ENCODE peak calls at places on chromosome 21, in seven cellular contexts. G is spleen, K is mammary epithelial cell, E is neural progenitor cell, L is lower lobe of right lung, J is Peyer's patch, V is dorsolateral prefrontal cortex. S is an unnamed sample.

GRCh38 chr21:25735895-25736597 is 1.3 kb downstream of the GABPA start:
- DNase-seq in K (peak), E (peak), V (no peak), L (no peak), J (no peak), G (no peak), S (no peak)

GRCh38 chr21:25881524-25882376 is 147.0 kb downstream of the GABPA start:
- DNase-seq in J (peak), G (peak), K (peak), E (peak), V (peak), L (peak), S (peak)

GRCh38 chr21:36097427-36098230 is 27.8 kb downstream of the CBR1 start:
- DNase-seq in L (no peak), V (no peak), K (no peak), J (no peak), E (no peak), G (no peak), S (no peak)

GRCh38 chr21:16124397-16125130 is 394.8 kb downstream of the USP25 start:
- DNase-seq in J (no peak), K (peak), E (no peak), G (no peak), L (no peak), V (no peak), S (peak)

GRCh38 chr21:25281134-25281533 is 326.1 kb downstream of the MRPL39 start:
- DNase-seq in K (no peak), E (no peak), L (no peak), G (no peak), J (no peak), V (no peak), S (no peak)

GRCh38 chr21:16239659-16240265 is 510.0 kb downstream of the USP25 start:
- DNase-seq in J (no peak), L (no peak), V (no peak), K (no peak), G (no peak), E (no peak), S (no peak)

GRCh38 chr21:20720623-20721022 is 277.6 kb upstream of the NCAM2 start:
- DNase-seq in V (no peak), L (no peak), G (no peak), K (no peak), J (no peak), E (no peak), S (peak)

GRCh38 chr21:21612446-21612845 is 614.2 kb downstream of the NCAM2 start:
- DNase-seq in E (peak), K (no peak), J (no peak), L (no peak), V (no peak), G (no peak), S (peak)

GRCh38 chr21:28392436-28392835 is 600.2 kb downstream of the LTN1 start:
- DNase-seq in K (no peak), E (no peak), V (no peak), L (no peak), J (no peak), G (no peak), S (no peak)

GRCh38 chr21:34553199-34553952 is 41.4 kb upstream of the KCNE1 start:
- DNase-seq in J (no peak), E (peak), G (no peak), L (no peak), V (no peak), K (peak), S (peak)

GRCh38 chr21:25670726-25671125 is 31.7 kb downstream of the JAM2 start:
- DNase-seq in J (no peak), G (no peak), L (no peak), K (peak), E (no peak), V (no peak), S (peak)

GRCh38 chr21:35084869-35085268 is 35.8 kb upstream of the RUNX1 start:
- DNase-seq in E (no peak), L (no peak), G (no peak), V (no peak), J (no peak), K (peak), S (peak)

GRCh38 chr21:16363563-16363962 is 633.8 kb downstream of the USP25 start:
- DNase-seq in E (no peak), K (no peak), J (no peak), G (no peak), L (no peak), V (no peak), S (no peak)

GRCh38 chr21:21101911-21102310 is 103.7 kb downstream of the NCAM2 start:
- DNase-seq in K (no peak), E (peak), G (no peak), V (no peak), J (no peak), L (no peak), S (no peak)

GRCh38 chr21:25506887-25507286 is 100.4 kb downstream of the MRPL39 start:
- DNase-seq in J (no peak), L (no peak), K (no peak), G (no peak), V (no peak), E (no peak), S (peak)

GRCh38 chr21:43025636-43026180 is 49.9 kb downstream of the CBS start:
- DNase-seq in G (peak), L (no peak), K (no peak), V (no peak), J (no peak), E (peak), S (no peak)

GRCh38 chr21:22885079-22885478 is 1886.9 kb downstream of the NCAM2 start:
- DNase-seq in G (no peak), K (no peak), J (no peak), E (peak), V (no peak), L (no peak), S (no peak)

GRCh38 chr21:34335316-34335715 is 28.5 kb upstream of the KCNE2 start:
- DNase-seq in G (no peak), K (no peak), L (no peak), J (no peak), V (no peak), E (peak), S (peak)

GRCh38 chr21:15614757-15615156 is 115.0 kb upstream of the USP25 start:
- DNase-seq in L (no peak), K (no peak), G (no peak), E (no peak), J (no peak), V (no peak), S (no peak)

GRCh38 chr21:43204638-43205037 is 35.8 kb downstream of the CRYAA start:
- DNase-seq in E (no peak), K (no peak), V (no peak), L (no peak), J (peak), G (peak), S (no peak)

GRCh38 chr21:34736116-34736870 is 67.5 kb downstream of the CLIC6 start:
- DNase-seq in E (no peak), V (no peak), J (no peak), L (no peak), G (no peak), K (no peak), S (no peak)

GRCh38 chr21:34726627-34727337 is 58.0 kb downstream of the CLIC6 start:
- DNase-seq in J (no peak), G (no peak), L (no peak), E (no peak), V (no peak), K (peak), S (no peak)

GRCh38 chr21:17368748-17369363 is 144.0 kb upstream of the CXADR start:
- DNase-seq in L (no peak), J (no peak), E (no peak), V (no peak), G (no peak), K (no peak), S (no peak)

GRCh38 chr21:20997308-20997632 is 939 bp upstream of the NCAM2 start:
- DNase-seq in G (no peak), E (peak), J (no peak), K (no peak), L (no peak), V (peak), S (no peak)

GRCh38 chr21:21688877-21689276 is 690.7 kb downstream of the NCAM2 start:
- DNase-seq in G (no peak), E (peak), V (no peak), L (no peak), K (no peak), J (no peak), S (no peak)

GRCh38 chr21:43624343-43624742 is 34.9 kb downstream of the HSF2BP start:
- DNase-seq in E (no peak), V (no peak), G (no peak), L (no peak), K (no peak), J (no peak), S (no peak)

GRCh38 chr21:15560383-15561056 is 169.3 kb upstream of the USP25 start:
- DNase-seq in L (no peak), J (no peak), K (peak), G (no peak), E (no peak), V (no peak), S (no peak)

GRCh38 chr21:30072496-30072895 is 94.1 kb downstream of the CLDN17 start:
- DNase-seq in G (no peak), V (no peak), K (peak), J (no peak), L (no peak), E (peak), S (peak)

GRCh38 chr21:29189358-29189757 is 58.9 kb downstream of the MAP3K7CL start:
- DNase-seq in G (no peak), K (no peak), J (no peak), L (no peak), V (no peak), E (no peak), S (no peak)

GRCh38 chr21:32994305-32994704 is 31.4 kb upstream of the OLIG2 start:
- DNase-seq in G (no peak), L (no peak), J (no peak), E (no peak), V (no peak), K (no peak), S (no peak)
- TF ChIP-seq CTCF in G (peak), L (peak), J (no peak), E (peak), V (peak), K (peak), S (peak)

GRCh38 chr21:14548751-14549150 is 2.6 kb upstream of the SAMSN1 start:
- DNase-seq in V (no peak), L (no peak), G (no peak), J (no peak), E (no peak), K (peak), S (no peak)

GRCh38 chr21:14543983-14544382 is 2.1 kb downstream of the SAMSN1 start:
- DNase-seq in K (no peak), J (no peak), G (no peak), E (no peak), V (no peak), L (no peak), S (no peak)

GRCh38 chr21:14547834-14548513 is 1.9 kb upstream of the SAMSN1 start:
- DNase-seq in J (no peak), V (no peak), G (no peak), E (no peak), K (no peak), L (no peak), S (no peak)

GRCh38 chr21:14542638-14543037 is 3.5 kb downstream of the SAMSN1 start:
- DNase-seq in L (no peak), K (no peak), G (no peak), E (no peak), V (no peak), J (no peak), S (no peak)

DNA sequence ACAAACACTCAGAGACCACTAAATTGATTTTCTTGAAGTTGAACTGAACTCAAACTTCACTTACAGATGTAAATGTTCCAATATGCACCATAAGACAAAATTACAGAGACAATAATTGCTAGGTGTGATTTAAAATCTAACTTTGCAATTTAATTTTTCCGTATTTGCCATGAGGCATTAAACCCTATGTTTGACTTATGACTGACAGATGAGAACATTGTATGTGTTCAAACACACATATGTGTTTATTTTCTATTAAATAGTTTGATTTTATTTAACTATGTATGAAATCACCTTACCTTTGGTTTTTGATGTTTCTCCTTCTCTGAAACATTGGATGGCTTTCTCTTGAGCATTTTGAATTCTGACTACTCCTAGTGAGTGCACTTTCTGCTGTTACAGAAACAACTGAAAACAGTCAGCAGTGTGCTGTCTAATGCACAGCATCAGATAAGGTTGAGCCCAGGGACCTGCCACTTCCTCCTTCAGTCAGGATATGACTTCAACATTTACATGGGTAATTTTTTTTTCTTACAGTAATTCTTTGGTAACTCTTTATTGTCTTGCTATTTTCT is at the start of gene SAMSN1:
- DNase-seq in V (no peak), E (no peak), K (no peak), J (peak), L (peak), G (peak), S (no peak)
- H3K4me3 ChIP-seq in V (no peak), E (no peak), K (no peak), J (peak), L (peak), G (peak), S (no peak)

GRCh38 chr21:41929248-41929647 is 24.6 kb downstream of the C2CD2 start:
- DNase-seq in E (no peak), L (no peak), J (no peak), V (no peak), K (no peak), G (peak), S (no peak)

GRCh38 chr21:41932576-41933258 is 21.1 kb downstream of the C2CD2 start:
- DNase-seq in E (no peak), V (peak), G (peak), J (no peak), K (peak), L (peak), S (no peak)

GRCh38 chr21:41932191-41932575 is 21.6 kb downstream of the C2CD2 start:
- DNase-seq in J (no peak), K (peak), E (no peak), V (peak), G (peak), L (no peak), S (peak)

GRCh38 chr21:41931041-41931451 is 22.8 kb downstream of the C2CD2 start:
- DNase-seq in V (peak), J (no peak), E (no peak), G (peak), K (peak), L (no peak), S (no peak)

DNA sequence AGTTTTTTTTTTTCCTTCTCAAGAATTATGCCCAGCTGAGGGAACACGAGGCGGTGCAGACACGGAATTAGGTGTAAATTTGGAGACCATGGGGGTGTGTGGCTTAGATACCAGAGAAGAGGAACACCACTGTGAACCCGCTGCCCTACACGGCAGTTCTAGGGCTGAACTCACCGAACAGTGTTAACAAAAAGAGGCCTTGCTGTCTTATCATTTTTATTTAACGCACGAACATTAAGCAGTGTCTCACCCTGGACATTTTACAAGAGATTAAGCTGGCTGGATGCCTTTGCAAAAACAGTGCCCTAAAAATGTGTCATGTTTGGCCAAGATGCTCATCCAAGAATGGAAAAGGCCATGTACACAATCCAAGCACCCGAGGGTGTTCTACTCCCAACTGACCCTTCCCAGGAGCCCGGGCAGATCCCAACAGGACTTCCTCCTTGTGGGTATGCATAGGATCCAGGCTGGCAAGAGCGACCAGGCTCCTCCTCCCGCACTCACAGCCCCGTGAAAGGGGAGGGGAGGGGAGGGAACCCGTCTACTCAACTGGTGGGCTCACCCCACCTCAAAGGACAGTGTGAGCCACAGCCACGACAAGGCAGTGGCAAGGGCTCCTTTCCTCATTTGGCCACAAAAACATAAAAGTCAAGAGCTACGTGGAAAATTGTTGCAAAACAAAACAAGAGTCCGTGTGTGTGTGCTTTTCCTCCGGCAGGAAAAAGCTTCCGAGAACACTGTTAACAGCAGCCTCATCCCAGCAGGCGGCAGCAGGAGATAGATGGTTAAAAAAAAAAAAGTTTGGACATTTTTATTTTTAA is 20.3 kb downstream of the C2CD2 start:
- DNase-seq in L (no peak), E (no peak), J (no peak), V (peak), G (peak), K (peak), S (no peak)
- TF ChIP-seq CTCF in L (peak), E (no peak), J (no peak), V (no peak), G (peak), K (peak), S (peak)

GRCh38 chr21:26964379-26964778 is 2.5 kb downstream of the ADAMTS5 start:
- DNase-seq in G (no peak), E (peak), K (no peak), V (no peak), L (no peak), J (no peak), S (no peak)
- H3K4me3 ChIP-seq in G (peak), E (no peak), K (no peak), V (peak), L (peak), J (peak), S (no peak)

GRCh38 chr21:37118187-37118826 is 45.3 kb downstream of the TTC3 start:
- DNase-seq in J (no peak), G (no peak), E (no peak), K (peak), V (no peak), L (no peak), S (no peak)

GRCh38 chr21:37117204-37117603 is 44.1 kb downstream of the TTC3 start:
- DNase-seq in J (no peak), K (no peak), G (no peak), E (no peak), L (no peak), V (no peak), S (no peak)

GRCh38 chr21:37119421-37120218 is 46.6 kb downstream of the TTC3 start:
- DNase-seq in J (no peak), V (no peak), G (no peak), K (no peak), L (no peak), E (peak), S (no peak)
- TF ChIP-seq CTCF in J (no peak), V (no peak), G (no peak), K (no peak), L (no peak), E (peak), S (no peak)

GRCh38 chr21:41666641-41667051 is 100.2 kb downstream of the RIPK4 start:
- DNase-seq in J (no peak), L (no peak), E (no peak), K (no peak), V (no peak), G (peak), S (no peak)
- H3K4me3 ChIP-seq in J (no peak), L (no peak), E (no peak), K (no peak), V (no peak), G (no peak), S (no peak)

DNA sequence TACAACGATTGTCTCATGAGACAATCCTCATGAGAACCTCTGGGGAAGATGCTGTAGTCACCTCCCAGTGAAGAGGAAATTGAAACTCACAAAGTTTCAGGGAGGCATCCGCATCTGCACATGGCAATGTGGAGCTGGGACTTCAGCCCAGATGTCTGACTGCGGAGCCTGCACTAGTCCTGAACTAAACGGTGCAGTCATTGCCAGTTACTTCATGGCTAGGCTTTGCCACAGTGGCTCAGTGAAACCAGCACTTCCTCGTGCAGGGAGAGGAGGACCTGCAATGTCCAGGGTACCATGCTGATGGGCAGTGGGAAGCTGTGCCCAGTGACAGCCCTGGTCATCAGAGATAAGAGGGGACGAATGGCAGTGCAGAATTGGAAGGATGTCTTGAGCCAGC is 40.7 kb upstream of the ETS2 start:
- DNase-seq in G (no peak), J (no peak), V (no peak), K (no peak), L (no peak), E (no peak), S (no peak)
- TF ChIP-seq CTCF in G (no peak), J (no peak), V (no peak), K (no peak), L (no peak), E (no peak), S (no peak)

GRCh38 chr21:45262616-45263015 is 25.1 kb downstream of the POFUT2 start:
- DNase-seq in V (peak), G (peak), K (no peak), J (peak), E (no peak), L (peak), S (no peak)

GRCh38 chr21:45263534-45263933 is 24.2 kb downstream of the POFUT2 start:
- DNase-seq in L (no peak), G (peak), E (no peak), K (no peak), J (no peak), V (peak), S (no peak)

GRCh38 chr21:45261093-45261492 is 26.6 kb downstream of the POFUT2 start:
- DNase-seq in V (peak), L (no peak), G (peak), E (no peak), K (no peak), J (no peak), S (no peak)

GRCh38 chr21:45260191-45260795 is 27.4 kb downstream of the POFUT2 start:
- DNase-seq in G (no peak), V (peak), J (peak), L (no peak), E (no peak), K (no peak), S (no peak)

GRCh38 chr21:45262041-45262581 is 25.6 kb downstream of the POFUT2 start:
- DNase-seq in K (no peak), J (peak), L (no peak), E (no peak), G (peak), V (no peak), S (no peak)
- H3K4me3 ChIP-seq in K (no peak), J (no peak), L (no peak), E (no peak), G (no peak), V (no peak), S (no peak)

GRCh38 chr21:44996501-44996921 is 56.7 kb downstream of the SLX9 start:
- DNase-seq in J (no peak), L (no peak), V (no peak), G (peak), K (no peak), E (no peak), S (no peak)
- TF ChIP-seq CTCF in J (no peak), L (no peak), V (no peak), G (no peak), K (no peak), E (no peak), S (no peak)

S was measured in HFF-Myc.